ENCODE peak calls at places on chromosomes 12 and 14, in four cellular contexts. One of them, this sample, is unnamed.

GRCh38 chr12:20426191-20426590 is 57.9 kb downstream of the PDE3A start:
- DNase-seq in sciatic nerve: no peak
- DNase-seq in T-helper 17 cell: no peak
- DNase-seq in heart right ventricle: peak
- DNase-seq in this sample: no peak

GRCh38 chr12:57611116-57611809 is at the start of gene ARHGEF25:
- DNase-seq in T-helper 17 cell: no peak
- DNase-seq in heart right ventricle: peak
- DNase-seq in sciatic nerve: peak
- DNase-seq in this sample: no peak

GRCh38 chr12:120680165-120680738 is 6.7 kb upstream of the MLEC start:
- DNase-seq in heart right ventricle: no peak
- DNase-seq in T-helper 17 cell: no peak
- DNase-seq in sciatic nerve: no peak
- DNase-seq in this sample: no peak

GRCh38 chr12:1803736-1804135 is 16.6 kb upstream of the LRTM2 start:
- DNase-seq in T-helper 17 cell: no peak
- DNase-seq in sciatic nerve: peak
- DNase-seq in heart right ventricle: no peak
- DNase-seq in this sample: peak

GRCh38 chr14:96255501-96256366 is at the start of gene BDKRB1:
- DNase-seq in sciatic nerve: no peak
- DNase-seq in T-helper 17 cell: no peak
- DNase-seq in heart right ventricle: no peak
- DNase-seq in this sample: no peak

GRCh38 chr12:68074294-68075027 is 85.1 kb downstream of the IFNG start:
- DNase-seq in heart right ventricle: no peak
- DNase-seq in T-helper 17 cell: no peak
- DNase-seq in sciatic nerve: no peak
- DNase-seq in this sample: no peak

GRCh38 chr14:95043732-95044462 is 113.4 kb downstream of the DICER1 start:
- DNase-seq in heart right ventricle: no peak
- DNase-seq in sciatic nerve: peak
- DNase-seq in T-helper 17 cell: no peak
- DNase-seq in this sample: peak

GRCh38 chr12:25903603-25904245 is 54.8 kb upstream of the RASSF8 start:
- DNase-seq in heart right ventricle: no peak
- DNase-seq in T-helper 17 cell: no peak
- DNase-seq in sciatic nerve: no peak
- DNase-seq in this sample: no peak

GRCh38 chr12:39646963-39647362 is 27.4 kb upstream of the ABCD2 start:
- DNase-seq in heart right ventricle: no peak
- DNase-seq in sciatic nerve: no peak
- DNase-seq in T-helper 17 cell: no peak
- DNase-seq in this sample: no peak

GRCh38 chr12:77686760-77687159 is 143.9 kb upstream of the NAV3 start:
- DNase-seq in T-helper 17 cell: no peak
- DNase-seq in sciatic nerve: no peak
- DNase-seq in heart right ventricle: no peak
- DNase-seq in this sample: no peak

GRCh38 chr14:20278414-20278813 is 27.3 kb downstream of the TTC5 start:
- DNase-seq in sciatic nerve: no peak
- DNase-seq in T-helper 17 cell: no peak
- DNase-seq in heart right ventricle: no peak
- DNase-seq in this sample: no peak

GRCh38 chr14:89720741-89721315 is 233.7 kb downstream of the EFCAB11 start:
- DNase-seq in heart right ventricle: peak
- DNase-seq in sciatic nerve: no peak
- DNase-seq in T-helper 17 cell: peak
- DNase-seq in this sample: no peak

GRCh38 chr12:114625294-114625851 is 58.6 kb downstream of the TBX3 start:
- DNase-seq in T-helper 17 cell: no peak
- DNase-seq in sciatic nerve: no peak
- DNase-seq in heart right ventricle: peak
- DNase-seq in this sample: no peak

GRCh38 chr14:93285048-93285447 is 47.8 kb downstream of the BTBD7 start:
- DNase-seq in T-helper 17 cell: no peak
- DNase-seq in sciatic nerve: no peak
- DNase-seq in heart right ventricle: no peak
- DNase-seq in this sample: no peak

GRCh38 chr14:89252887-89253532 is 164.0 kb downstream of the FOXN3 start:
- DNase-seq in heart right ventricle: no peak
- DNase-seq in sciatic nerve: no peak
- DNase-seq in T-helper 17 cell: no peak
- DNase-seq in this sample: no peak

GRCh38 chr12:57242329-57242690 is 8.7 kb downstream of the STAC3 start:
- DNase-seq in sciatic nerve: no peak
- DNase-seq in T-helper 17 cell: no peak
- DNase-seq in heart right ventricle: peak
- DNase-seq in this sample: peak

GRCh38 chr14:95425369-95426115 is 90.9 kb downstream of the SYNE3 start:
- DNase-seq in heart right ventricle: no peak
- DNase-seq in T-helper 17 cell: no peak
- DNase-seq in sciatic nerve: no peak
- DNase-seq in this sample: no peak

GRCh38 chr12:6942331-6942665 is 1.3 kb upstream of the RNU7-1 start:
- DNase-seq in T-helper 17 cell: no peak
- DNase-seq in heart right ventricle: no peak
- DNase-seq in sciatic nerve: no peak
- DNase-seq in this sample: no peak

GRCh38 chr14:67533754-67534085 is 630 bp downstream of the PLEKHH1 start:
- DNase-seq in heart right ventricle: no peak
- DNase-seq in sciatic nerve: no peak
- DNase-seq in T-helper 17 cell: no peak
- DNase-seq in this sample: no peak

GRCh38 chr14:95313707-95314106 is 6.0 kb downstream of the CLMN start:
- DNase-seq in sciatic nerve: peak
- DNase-seq in heart right ventricle: peak
- DNase-seq in T-helper 17 cell: no peak
- DNase-seq in this sample: no peak

GRCh38 chr12:95216704-95217376 is 427 bp downstream of the FGD6 start:
- DNase-seq in T-helper 17 cell: no peak
- DNase-seq in heart right ventricle: no peak
- DNase-seq in sciatic nerve: no peak
- DNase-seq in this sample: no peak

GRCh38 chr12:93275589-93275988 is 102.1 kb upstream of the NUDT4 start:
- DNase-seq in sciatic nerve: no peak
- DNase-seq in heart right ventricle: no peak
- DNase-seq in T-helper 17 cell: no peak
- DNase-seq in this sample: no peak